ENCODE peak calls at places on chromosomes 6 and 20, in ten cellular contexts. One of them, this sample, is unnamed. For H3K27me3, the result is how much of the 10 kb centered on the place peaks cover.

GRCh38 chr6:43016935-43017334 is 2.9 kb downstream of the KLHDC3 start:
- DNase-seq in breast epithelium: no peak
- DNase-seq in stomach: no peak
- DNase-seq in AG04450: no peak
- DNase-seq in CD4-positive, CD25-positive, alpha-beta regulatory T cell: no peak
- DNase-seq in naive thymus-derived CD4-positive, alpha-beta T cell: no peak
- DNase-seq in IMR-90: no peak
- DNase-seq in osteoblast: no peak
- DNase-seq in suprapubic skin: no peak
- DNase-seq in GM23248: no peak
- DNase-seq in this sample: no peak

GRCh38 chr6:151962246-151962846 is 154.9 kb downstream of the ESR1 start:
- DNase-seq in osteoblast: no peak
- DNase-seq in GM23248: peak
- DNase-seq in breast epithelium: no peak
- DNase-seq in stomach: no peak
- DNase-seq in AG04450: no peak
- DNase-seq in CD4-positive, CD25-positive, alpha-beta regulatory T cell: no peak
- DNase-seq in naive thymus-derived CD4-positive, alpha-beta T cell: no peak
- DNase-seq in IMR-90: no peak
- DNase-seq in suprapubic skin: no peak
- DNase-seq in this sample: no peak

GRCh38 chr6:34358389-34358906 is 34.0 kb downstream of the NUDT3 start:
- DNase-seq in osteoblast: peak
- DNase-seq in suprapubic skin: no peak
- DNase-seq in GM23248: peak
- DNase-seq in IMR-90: peak
- DNase-seq in breast epithelium: no peak
- DNase-seq in naive thymus-derived CD4-positive, alpha-beta T cell: no peak
- DNase-seq in stomach: no peak
- DNase-seq in AG04450: no peak
- DNase-seq in CD4-positive, CD25-positive, alpha-beta regulatory T cell: no peak
- DNase-seq in this sample: no peak

GRCh38 chr6:109174911-109175310 is 79.6 kb downstream of the CEP57L1 start:
- DNase-seq in breast epithelium: no peak
- DNase-seq in CD4-positive, CD25-positive, alpha-beta regulatory T cell: no peak
- DNase-seq in naive thymus-derived CD4-positive, alpha-beta T cell: no peak
- DNase-seq in GM23248: peak
- DNase-seq in suprapubic skin: no peak
- DNase-seq in osteoblast: no peak
- DNase-seq in stomach: no peak
- DNase-seq in IMR-90: no peak
- DNase-seq in AG04450: no peak
- DNase-seq in this sample: no peak

GRCh38 chr6:125869427-125869826 is 78.7 kb downstream of the NCOA7 start:
- DNase-seq in stomach: no peak
- DNase-seq in GM23248: no peak
- DNase-seq in suprapubic skin: no peak
- DNase-seq in AG04450: no peak
- DNase-seq in IMR-90: no peak
- DNase-seq in CD4-positive, CD25-positive, alpha-beta regulatory T cell: no peak
- DNase-seq in osteoblast: peak
- DNase-seq in naive thymus-derived CD4-positive, alpha-beta T cell: no peak
- DNase-seq in breast epithelium: no peak
- DNase-seq in this sample: no peak

GRCh38 chr6:138234363-138234762 is 16.1 kb upstream of the PBOV1 start:
- DNase-seq in IMR-90: no peak
- DNase-seq in osteoblast: no peak
- DNase-seq in stomach: no peak
- DNase-seq in AG04450: no peak
- DNase-seq in naive thymus-derived CD4-positive, alpha-beta T cell: no peak
- DNase-seq in suprapubic skin: no peak
- DNase-seq in breast epithelium: no peak
- DNase-seq in CD4-positive, CD25-positive, alpha-beta regulatory T cell: no peak
- DNase-seq in GM23248: no peak
- DNase-seq in this sample: peak

GRCh38 chr20:1377341-1377871 is 15.4 kb downstream of the FKBP1A start:
- DNase-seq in naive thymus-derived CD4-positive, alpha-beta T cell: no peak
- DNase-seq in GM23248: no peak
- DNase-seq in CD4-positive, CD25-positive, alpha-beta regulatory T cell: no peak
- DNase-seq in AG04450: no peak
- DNase-seq in breast epithelium: no peak
- DNase-seq in suprapubic skin: no peak
- DNase-seq in IMR-90: no peak
- DNase-seq in stomach: no peak
- DNase-seq in osteoblast: no peak
- DNase-seq in this sample: peak

GRCh38 chr20:11890331-11891080 is 27.2 kb upstream of the BTBD3 start:
- DNase-seq in stomach: peak
- DNase-seq in suprapubic skin: peak
- DNase-seq in GM23248: peak
- DNase-seq in naive thymus-derived CD4-positive, alpha-beta T cell: peak
- DNase-seq in CD4-positive, CD25-positive, alpha-beta regulatory T cell: peak
- DNase-seq in breast epithelium: peak
- DNase-seq in osteoblast: peak
- DNase-seq in IMR-90: peak
- DNase-seq in AG04450: peak
- DNase-seq in this sample: peak

GRCh38 chr20:51767018-51767866 is 948 bp downstream of the ATP9A start:
- DNase-seq in naive thymus-derived CD4-positive, alpha-beta T cell: no peak
- DNase-seq in suprapubic skin: peak
- DNase-seq in stomach: peak
- DNase-seq in CD4-positive, CD25-positive, alpha-beta regulatory T cell: peak
- DNase-seq in osteoblast: peak
- DNase-seq in AG04450: no peak
- DNase-seq in breast epithelium: peak
- DNase-seq in IMR-90: no peak
- DNase-seq in GM23248: peak
- DNase-seq in this sample: peak

GRCh38 chr20:11084508-11084907 is 410.7 kb upstream of the JAG1 start:
- DNase-seq in IMR-90: no peak
- DNase-seq in breast epithelium: no peak
- DNase-seq in suprapubic skin: no peak
- DNase-seq in stomach: no peak
- DNase-seq in naive thymus-derived CD4-positive, alpha-beta T cell: no peak
- DNase-seq in AG04450: no peak
- DNase-seq in osteoblast: no peak
- DNase-seq in GM23248: no peak
- DNase-seq in CD4-positive, CD25-positive, alpha-beta regulatory T cell: no peak
- DNase-seq in this sample: no peak

GRCh38 chr6:89204096-89204495 is 13.1 kb downstream of the GABRR1 start:
- DNase-seq in stomach: no peak
- DNase-seq in IMR-90: no peak
- DNase-seq in naive thymus-derived CD4-positive, alpha-beta T cell: no peak
- DNase-seq in osteoblast: no peak
- DNase-seq in CD4-positive, CD25-positive, alpha-beta regulatory T cell: no peak
- DNase-seq in suprapubic skin: no peak
- DNase-seq in AG04450: no peak
- DNase-seq in breast epithelium: no peak
- DNase-seq in GM23248: no peak
- DNase-seq in this sample: no peak

GRCh38 chr20:12466915-12467314 is 541.9 kb upstream of the SPTLC3 start:
- DNase-seq in naive thymus-derived CD4-positive, alpha-beta T cell: no peak
- DNase-seq in stomach: no peak
- DNase-seq in osteoblast: no peak
- DNase-seq in AG04450: no peak
- DNase-seq in suprapubic skin: no peak
- DNase-seq in GM23248: no peak
- DNase-seq in breast epithelium: no peak
- DNase-seq in CD4-positive, CD25-positive, alpha-beta regulatory T cell: no peak
- DNase-seq in IMR-90: no peak
- DNase-seq in this sample: no peak

GRCh38 chr6:75932067-75932466 is 140.4 kb downstream of the IMPG1 start:
- DNase-seq in osteoblast: no peak
- DNase-seq in AG04450: no peak
- DNase-seq in suprapubic skin: no peak
- DNase-seq in breast epithelium: no peak
- DNase-seq in IMR-90: peak
- DNase-seq in naive thymus-derived CD4-positive, alpha-beta T cell: no peak
- DNase-seq in GM23248: peak
- DNase-seq in CD4-positive, CD25-positive, alpha-beta regulatory T cell: no peak
- DNase-seq in stomach: peak
- DNase-seq in this sample: peak

GRCh38 chr6:82013561-82014275 is 233.8 kb downstream of the IBTK start:
- DNase-seq in naive thymus-derived CD4-positive, alpha-beta T cell: no peak
- DNase-seq in IMR-90: peak
- DNase-seq in GM23248: peak
- DNase-seq in AG04450: no peak
- DNase-seq in stomach: no peak
- DNase-seq in osteoblast: peak
- DNase-seq in breast epithelium: no peak
- DNase-seq in CD4-positive, CD25-positive, alpha-beta regulatory T cell: no peak
- DNase-seq in suprapubic skin: no peak
- DNase-seq in this sample: peak

GRCh38 chr20:49510562-49511117 is 28.2 kb upstream of the KCNB1 start:
- DNase-seq in osteoblast: peak
- DNase-seq in breast epithelium: peak
- DNase-seq in naive thymus-derived CD4-positive, alpha-beta T cell: no peak
- DNase-seq in stomach: no peak
- DNase-seq in CD4-positive, CD25-positive, alpha-beta regulatory T cell: no peak
- DNase-seq in GM23248: peak
- DNase-seq in AG04450: peak
- DNase-seq in suprapubic skin: peak
- DNase-seq in IMR-90: peak
- DNase-seq in this sample: no peak

GRCh38 chr6:91029211-91029610 is 442.3 kb upstream of the MAP3K7 start:
- DNase-seq in AG04450: no peak
- DNase-seq in naive thymus-derived CD4-positive, alpha-beta T cell: no peak
- DNase-seq in suprapubic skin: no peak
- DNase-seq in GM23248: no peak
- DNase-seq in IMR-90: no peak
- DNase-seq in breast epithelium: no peak
- DNase-seq in osteoblast: no peak
- DNase-seq in CD4-positive, CD25-positive, alpha-beta regulatory T cell: no peak
- DNase-seq in stomach: no peak
- DNase-seq in this sample: no peak

GRCh38 chr6:91033964-91034363 is 447.1 kb upstream of the MAP3K7 start:
- DNase-seq in CD4-positive, CD25-positive, alpha-beta regulatory T cell: no peak
- DNase-seq in naive thymus-derived CD4-positive, alpha-beta T cell: no peak
- DNase-seq in breast epithelium: no peak
- DNase-seq in AG04450: no peak
- DNase-seq in GM23248: no peak
- DNase-seq in IMR-90: no peak
- DNase-seq in osteoblast: no peak
- DNase-seq in suprapubic skin: no peak
- DNase-seq in stomach: no peak
- DNase-seq in this sample: no peak

GRCh38 chr6:91031581-91031980 is 444.7 kb upstream of the MAP3K7 start:
- DNase-seq in stomach: no peak
- DNase-seq in IMR-90: no peak
- DNase-seq in naive thymus-derived CD4-positive, alpha-beta T cell: no peak
- DNase-seq in breast epithelium: no peak
- DNase-seq in suprapubic skin: no peak
- DNase-seq in osteoblast: no peak
- DNase-seq in CD4-positive, CD25-positive, alpha-beta regulatory T cell: no peak
- DNase-seq in AG04450: no peak
- DNase-seq in GM23248: no peak
- DNase-seq in this sample: no peak
- H3K4me3 ChIP-seq in stomach: no peak
- H3K4me3 ChIP-seq in IMR-90: no peak
- H3K4me3 ChIP-seq in naive thymus-derived CD4-positive, alpha-beta T cell: no peak
- H3K4me3 ChIP-seq in breast epithelium: no peak
- H3K4me3 ChIP-seq in suprapubic skin: no peak
- H3K4me3 ChIP-seq in osteoblast: no peak
- H3K4me3 ChIP-seq in CD4-positive, CD25-positive, alpha-beta regulatory T cell: no peak
- H3K4me3 ChIP-seq in AG04450: no peak
- H3K4me3 ChIP-seq in GM23248: no peak
- H3K4me3 ChIP-seq in this sample: no peak

DNA sequence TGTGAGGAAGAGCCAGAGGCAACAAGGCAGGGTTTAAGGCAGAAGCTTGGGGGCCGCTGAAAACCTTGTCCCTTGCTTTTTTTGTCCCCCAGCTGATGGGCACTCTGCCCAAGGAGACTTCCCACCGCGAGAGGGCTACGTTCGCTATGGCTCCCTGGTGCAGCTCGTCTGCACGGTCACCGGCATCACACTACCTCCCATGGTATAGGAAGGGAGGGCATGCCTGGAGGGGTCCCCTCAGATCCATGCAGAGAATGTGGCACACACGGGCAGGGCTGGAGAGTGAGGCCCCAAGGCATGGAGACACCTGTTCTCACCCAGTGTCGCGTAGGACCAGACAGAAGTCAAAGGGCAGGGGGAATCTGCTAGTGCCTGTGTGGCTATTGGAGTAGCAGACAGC is 5.8 kb upstream of the MATN4 start:
- DNase-seq in AG04450: no peak
- DNase-seq in naive thymus-derived CD4-positive, alpha-beta T cell: no peak
- DNase-seq in suprapubic skin: no peak
- DNase-seq in IMR-90: no peak
- DNase-seq in GM23248: no peak
- DNase-seq in osteoblast: peak
- DNase-seq in breast epithelium: no peak
- DNase-seq in CD4-positive, CD25-positive, alpha-beta regulatory T cell: no peak
- DNase-seq in stomach: no peak
- DNase-seq in this sample: no peak
- H3K27me3 ChIP-seq in AG04450: under half
- H3K27me3 ChIP-seq in naive thymus-derived CD4-positive, alpha-beta T cell: under half
- H3K27me3 ChIP-seq in suprapubic skin: under half
- H3K27me3 ChIP-seq in IMR-90: under half
- H3K27me3 ChIP-seq in GM23248: under half
- H3K27me3 ChIP-seq in osteoblast: under half
- H3K27me3 ChIP-seq in breast epithelium: under half
- H3K27me3 ChIP-seq in CD4-positive, CD25-positive, alpha-beta regulatory T cell: under half
- H3K27me3 ChIP-seq in stomach: under half
- H3K27me3 ChIP-seq in this sample: under half

GRCh38 chr6:127855542-127856159 is 45.2 kb downstream of the THEMIS start:
- DNase-seq in osteoblast: peak
- DNase-seq in naive thymus-derived CD4-positive, alpha-beta T cell: peak
- DNase-seq in suprapubic skin: no peak
- DNase-seq in AG04450: no peak
- DNase-seq in stomach: no peak
- DNase-seq in IMR-90: peak
- DNase-seq in breast epithelium: no peak
- DNase-seq in GM23248: peak
- DNase-seq in CD4-positive, CD25-positive, alpha-beta regulatory T cell: peak
- DNase-seq in this sample: peak
- H3K4me3 ChIP-seq in osteoblast: no peak
- H3K4me3 ChIP-seq in naive thymus-derived CD4-positive, alpha-beta T cell: no peak
- H3K4me3 ChIP-seq in suprapubic skin: no peak
- H3K4me3 ChIP-seq in AG04450: no peak
- H3K4me3 ChIP-seq in stomach: no peak
- H3K4me3 ChIP-seq in IMR-90: no peak
- H3K4me3 ChIP-seq in breast epithelium: no peak
- H3K4me3 ChIP-seq in GM23248: no peak
- H3K4me3 ChIP-seq in CD4-positive, CD25-positive, alpha-beta regulatory T cell: no peak
- H3K4me3 ChIP-seq in this sample: no peak

DNA sequence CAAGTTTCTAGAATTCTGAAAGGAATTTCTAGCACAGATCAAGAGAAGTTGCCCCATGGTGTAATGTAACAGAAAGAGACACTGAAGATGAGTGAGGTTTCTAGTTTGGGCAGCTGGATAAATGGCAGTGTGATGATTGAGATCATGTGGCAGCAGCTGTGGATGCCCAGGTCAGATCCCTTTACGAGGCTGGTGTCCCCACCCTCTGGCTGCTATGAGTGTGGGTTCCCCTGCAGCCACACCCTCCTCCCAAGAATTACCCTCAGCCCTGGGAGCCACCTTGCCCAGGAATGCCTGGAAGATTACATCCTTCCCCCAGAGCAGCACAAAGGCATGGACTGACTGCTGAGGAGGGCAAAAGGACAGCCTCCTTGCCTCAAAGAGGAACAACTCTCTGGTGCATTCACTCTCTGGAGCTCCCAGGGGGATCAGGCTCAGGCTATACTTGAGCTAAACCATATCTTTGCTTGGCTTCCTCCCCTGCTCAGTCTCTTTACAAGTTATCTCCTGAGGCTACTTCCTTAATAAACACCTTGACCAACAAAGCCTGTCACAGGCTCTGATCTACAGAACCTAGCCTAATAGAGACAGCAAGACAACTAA is 15.0 kb upstream of the PKHD1 start:
- DNase-seq in naive thymus-derived CD4-positive, alpha-beta T cell: no peak
- DNase-seq in CD4-positive, CD25-positive, alpha-beta regulatory T cell: no peak
- DNase-seq in suprapubic skin: no peak
- DNase-seq in GM23248: no peak
- DNase-seq in stomach: no peak
- DNase-seq in breast epithelium: no peak
- DNase-seq in IMR-90: no peak
- DNase-seq in AG04450: no peak
- DNase-seq in osteoblast: no peak
- DNase-seq in this sample: no peak
- H3K27me3 ChIP-seq in naive thymus-derived CD4-positive, alpha-beta T cell: under half
- H3K27me3 ChIP-seq in CD4-positive, CD25-positive, alpha-beta regulatory T cell: under half
- H3K27me3 ChIP-seq in suprapubic skin: under half
- H3K27me3 ChIP-seq in GM23248: under half
- H3K27me3 ChIP-seq in stomach: under half
- H3K27me3 ChIP-seq in breast epithelium: under half
- H3K27me3 ChIP-seq in IMR-90: under half
- H3K27me3 ChIP-seq in AG04450: under half
- H3K27me3 ChIP-seq in osteoblast: under half
- H3K27me3 ChIP-seq in this sample: under half

This sample was measured in bronchial epithelial cell.